ENCODE peak calls at places on chromosomes 1 and 21, in eight cellular contexts. W is GM13977, L is AG04450, F is RWPE1, V is adrenal gland, Y is heart left ventricle, J is AG09309, D is cardiac muscle cell. U is an unnamed sample.

GRCh38 chr1:77218477-77219165 is 609 bp downstream of the PIGK start:
- DNase-seq in F (peak), L (no peak), W (peak), J (no peak), V (no peak), Y (no peak), D (no peak), U (peak)

GRCh38 chr1:50858761-50859160 is 101.3 kb downstream of the FAF1 start:
- DNase-seq in L (no peak), V (no peak), F (no peak), W (no peak), Y (no peak), J (no peak), D (no peak), U (no peak)

GRCh38 chr1:31122101-31122735 is 56.7 kb upstream of the PUM1 start:
- DNase-seq in V (no peak), J (no peak), Y (no peak), L (no peak), D (peak), F (no peak), W (no peak), U (peak)

GRCh38 chr1:65477414-65478378 is 57.2 kb downstream of the LEPR start:
- DNase-seq in J (peak), D (no peak), Y (no peak), L (no peak), F (no peak), W (no peak), V (no peak), U (peak)

GRCh38 chr1:155205969-155206593 is 1.6 kb downstream of the THBS3 start:
- DNase-seq in F (no peak), D (no peak), Y (no peak), W (no peak), J (no peak), V (no peak), L (no peak), U (no peak)

GRCh38 chr1:18957532-18958295 is 1.2 kb upstream of the IFFO2 start:
- DNase-seq in L (no peak), D (no peak), V (peak), J (no peak), F (no peak), W (no peak), Y (no peak), U (no peak)

GRCh38 chr1:192702212-192702993 is 66.5 kb downstream of the RGS13 start:
- DNase-seq in J (peak), L (peak), Y (no peak), F (peak), V (no peak), D (no peak), W (no peak), U (peak)

GRCh38 chr21:36557316-36557715 is 77.4 kb upstream of the CLDN14 start:
- DNase-seq in D (no peak), L (no peak), F (no peak), W (no peak), J (no peak), Y (no peak), V (no peak), U (no peak)

GRCh38 chr21:41706263-41706639 is 60.6 kb downstream of the RIPK4 start:
- DNase-seq in F (no peak), D (no peak), W (no peak), L (no peak), Y (no peak), J (no peak), V (no peak), U (no peak)

GRCh38 chr1:100219879-100220278 is 29.8 kb downstream of the DBT start:
- DNase-seq in V (peak), L (no peak), Y (no peak), D (no peak), W (no peak), J (no peak), F (no peak), U (peak)

GRCh38 chr1:197771904-197772561 is 3.2 kb downstream of the DENND1B start:
- DNase-seq in F (no peak), L (no peak), W (no peak), Y (no peak), V (no peak), D (no peak), J (no peak), U (no peak)
- TF ChIP-seq CTCF in F (no peak), L (no peak), W (no peak), Y (no peak), V (no peak), D (no peak), J (no peak), U (no peak)

GRCh38 chr1:84141177-84142003 is 2.7 kb upstream of the PRKACB start:
- DNase-seq in W (no peak), L (no peak), D (no peak), Y (no peak), F (peak), V (no peak), J (no peak), U (peak)
- TF ChIP-seq CTCF in W (peak), L (peak), D (peak), Y (peak), F (peak), V (peak), J (peak), U (peak)

DNA sequence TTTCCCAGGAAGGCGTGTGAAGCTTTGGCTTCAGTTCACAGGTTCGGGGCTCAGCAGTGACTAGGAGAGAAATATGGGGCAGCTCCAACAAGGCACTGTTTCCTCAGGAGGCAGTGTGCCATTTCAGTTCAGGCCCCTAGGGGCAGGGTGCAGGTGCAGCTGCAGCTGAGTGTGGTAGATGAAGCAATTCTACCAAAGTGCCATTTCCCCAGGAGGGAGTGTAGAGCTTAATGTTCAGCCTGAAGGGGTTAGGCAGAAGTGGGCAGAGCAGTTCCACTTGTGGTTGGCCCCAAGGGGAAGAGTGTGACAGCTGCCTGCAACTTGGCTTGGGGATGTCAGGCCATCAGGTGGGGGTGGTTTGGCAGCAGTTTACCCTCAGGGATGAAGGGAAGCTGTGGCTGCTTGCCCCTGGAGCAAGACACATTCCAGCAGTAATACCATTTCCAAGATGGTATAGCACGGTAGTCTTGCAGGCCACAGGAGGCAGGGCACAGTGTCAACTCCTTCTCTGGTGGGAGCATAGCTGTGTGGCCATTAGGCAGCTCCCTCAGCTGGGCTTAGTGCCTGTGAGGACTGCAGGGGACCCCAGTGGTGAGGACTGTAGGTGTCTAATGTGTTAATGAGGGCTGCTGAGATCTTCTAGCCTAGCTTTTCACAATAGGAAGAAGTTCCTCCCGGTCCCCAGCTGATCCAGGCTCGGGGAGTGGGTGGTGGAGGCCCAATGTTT is 34.7 kb downstream of the RGSL1 start:
- DNase-seq in Y (no peak), D (no peak), V (no peak), F (peak), J (no peak), W (peak), L (no peak), U (peak)
- TF ChIP-seq CTCF in Y (no peak), D (no peak), V (no peak), F (no peak), J (peak), W (peak), L (peak), U (peak)

GRCh38 chr1:190633488-190633887 is 155.8 kb upstream of the BRINP3 start:
- DNase-seq in Y (no peak), F (no peak), L (no peak), W (no peak), J (no peak), D (peak), V (no peak), U (peak)
- TF ChIP-seq CTCF in Y (no peak), F (no peak), L (no peak), W (peak), J (no peak), D (no peak), V (no peak), U (no peak)

GRCh38 chr1:182270731-182271130 is 120.9 kb downstream of the GLUL start:
- DNase-seq in F (no peak), Y (no peak), W (no peak), L (no peak), V (no peak), J (no peak), D (no peak), U (no peak)

GRCh38 chr1:182264187-182264586 is 127.4 kb downstream of the GLUL start:
- DNase-seq in L (no peak), D (no peak), Y (no peak), J (no peak), W (no peak), V (no peak), F (no peak), U (no peak)

GRCh38 chr1:182269097-182269496 is 122.5 kb downstream of the GLUL start:
- DNase-seq in V (no peak), Y (no peak), D (no peak), L (no peak), F (no peak), W (no peak), J (no peak), U (no peak)

GRCh38 chr1:182263706-182264105 is 127.9 kb downstream of the GLUL start:
- DNase-seq in D (no peak), L (no peak), J (no peak), F (no peak), W (no peak), V (no peak), Y (no peak), U (peak)

DNA sequence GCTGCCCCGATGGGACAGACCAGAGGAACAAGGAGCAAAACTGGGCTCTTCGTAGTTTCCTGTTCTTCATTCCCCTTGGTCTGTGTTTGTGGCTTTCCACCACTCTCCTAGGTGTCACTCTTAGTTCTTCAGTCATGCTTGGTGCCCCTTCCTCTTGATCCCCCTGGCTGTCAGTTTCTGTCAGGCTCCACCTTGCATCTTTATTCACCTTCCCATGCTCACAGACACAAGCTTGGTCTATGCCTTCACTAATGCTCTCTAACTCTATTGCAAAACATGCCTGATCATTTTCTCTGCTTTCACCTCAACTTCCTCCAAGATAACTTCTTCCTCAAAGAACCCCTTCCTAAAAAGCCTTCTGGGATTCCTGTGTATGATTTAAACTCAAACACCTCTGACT is 122.9 kb downstream of the GLUL start:
- DNase-seq in D (no peak), W (no peak), F (no peak), L (no peak), J (no peak), V (no peak), Y (no peak), U (no peak)
- TF ChIP-seq CTCF in D (no peak), W (no peak), F (no peak), L (no peak), J (no peak), V (no peak), Y (no peak), U (no peak)

GRCh38 chr1:204565617-204566582 is 49.7 kb downstream of the MDM4 start:
- DNase-seq in L (peak), Y (no peak), V (peak), F (peak), D (peak), J (peak), W (peak), U (peak)
- TF ChIP-seq CTCF in L (peak), Y (peak), V (peak), F (peak), D (peak), J (peak), W (peak), U (peak)